ENCODE peak calls at places on chromosomes 16 and 17, in ten cellular contexts. B is ureter; M is CD8-positive, alpha-beta T cell; N is fibroblast of lung; R is gastrocnemius medialis; X is HCT116; D is NCI-H2029; V is nucleus accumbens; L is memory B cell; P is activated CD8-positive, alpha-beta T cell treated with anti-CD3 and anti-CD28 coated beads for 36 hours. H is an unnamed sample.

GRCh38 chr16:677306-678190 is 2.1 kb downstream of the RHBDL1 start:
- DNase-seq in P (no peak), R (no peak), L (no peak), X (no peak), N (no peak), M (no peak), D (no peak), B (no peak), V (no peak), H (no peak)

GRCh38 chr16:67475051-67475450 is 5.9 kb downstream of the ATP6V0D1 start:
- DNase-seq in X (no peak), L (no peak), B (no peak), D (peak; percentile 46), N (no peak), M (no peak), V (no peak), R (no peak), P (no peak), H (no peak)

GRCh38 chr17:5272313-5272712 is 9.8 kb upstream of the RABEP1 start:
- DNase-seq in D (no peak), N (peak; percentile 17), V (no peak), R (no peak), M (no peak), X (no peak), B (no peak), L (no peak), P (peak; percentile 47), H (no peak)

GRCh38 chr17:19728114-19728495 is 11.7 kb upstream of the SLC47A2 start:
- DNase-seq in L (no peak), N (peak; percentile 50), B (peak; percentile 86), P (no peak), X (no peak), D (peak; percentile 85), M (no peak), R (peak; percentile 88), V (peak; percentile 56), H (peak; percentile 76)

GRCh38 chr17:2222901-2223616 is 80.5 kb downstream of the SMG6 start:
- DNase-seq in D (no peak), N (peak; percentile 65), L (no peak), R (peak; percentile 75), M (peak; percentile 64), B (no peak), V (no peak), X (no peak), P (peak; percentile 74), H (no peak)

GRCh38 chr17:32127156-32127897 is 15.0 kb upstream of the RHOT1 start:
- DNase-seq in L (peak; percentile 44), B (peak; percentile 89), R (peak; percentile 59), N (peak; percentile 71), D (peak; percentile 58), M (peak; percentile 86), P (peak; percentile 87), V (peak; percentile 26), X (no peak), H (peak; percentile 69)

GRCh38 chr16:87945351-87946042 is 5.7 kb upstream of the BANP start:
- DNase-seq in B (peak; percentile 88), D (no peak), P (peak; percentile 55), N (peak; percentile 83), V (peak; percentile 27), M (no peak), L (no peak), R (no peak), X (peak; percentile 90), H (no peak)

GRCh38 chr17:37043201-37043600 is 94.4 kb downstream of the AATF start:
- DNase-seq in V (no peak), D (no peak), M (no peak), X (no peak), R (no peak), N (peak; percentile 13), B (no peak), L (no peak), P (no peak), H (no peak)

GRCh38 chr16:64865037-64865696 is 256.7 kb downstream of the CDH11 start:
- DNase-seq in X (no peak), N (peak; percentile 45), P (no peak), M (no peak), D (no peak), R (no peak), B (no peak), V (no peak), L (no peak), H (no peak)

GRCh38 chr16:566475-567361 is at the start of gene NHLRC4:
- DNase-seq in D (no peak), B (peak; percentile 82), P (peak; percentile 79), V (no peak), L (no peak), N (peak; percentile 31), M (peak; percentile 57), X (no peak), R (peak; percentile 40), H (no peak)

GRCh38 chr17:56099649-56100048 is 53.6 kb upstream of the ANKFN1 start:
- DNase-seq in L (no peak), R (no peak), X (no peak), V (no peak), P (no peak), M (no peak), D (no peak), B (no peak), N (peak; percentile 59), H (no peak)

GRCh38 chr17:13941781-13942180 is 127.5 kb upstream of the COX10 start:
- DNase-seq in D (no peak), R (no peak), B (no peak), P (no peak), V (no peak), L (no peak), M (no peak), X (no peak), N (no peak), H (no peak)

GRCh38 chr17:45338023-45338781 is 21.4 kb upstream of the MAP3K14 start:
- DNase-seq in V (no peak), X (no peak), R (no peak), D (no peak), L (no peak), M (no peak), N (no peak), P (no peak), B (no peak), H (no peak)

GRCh38 chr16:7185689-7186088 is 147.0 kb upstream of the RBFOX1 start:
- DNase-seq in M (no peak), P (no peak), V (no peak), L (no peak), X (no peak), D (no peak), N (no peak), R (no peak), B (no peak), H (peak; percentile 9)

H was measured in LoVo.